ENCODE peak calls at places on chromosomes 7 and 10, in seven cellular contexts. One of them, this sample, is unnamed.
A peak's percentile ranks its signal among the peaks of the same experiment; 100 is the strongest.

GRCh38 chr7:53466396-53466795 is 431.0 kb downstream of the POM121L12 start:
- DNase-seq in thoracic aorta: no peak
- DNase-seq in COR-L47: no peak
- DNase-seq in substantia nigra: no peak
- DNase-seq in effector memory CD4-positive, alpha-beta T cell: no peak
- DNase-seq in nephron progenitor cell: no peak
- DNase-seq in iPS-NIHi11: no peak
- DNase-seq in this sample: no peak

GRCh38 chr10:28939352-28940157 is 262.2 kb downstream of the BAMBI start:
- DNase-seq in iPS-NIHi11: peak; percentile 73
- DNase-seq in substantia nigra: peak; percentile 4
- DNase-seq in COR-L47: peak; percentile 85
- DNase-seq in nephron progenitor cell: peak; percentile 72
- DNase-seq in effector memory CD4-positive, alpha-beta T cell: no peak
- DNase-seq in thoracic aorta: peak; percentile 52
- DNase-seq in this sample: peak; percentile 95

GRCh38 chr10:13167568-13167967 is 6.2 kb downstream of the MCM10 start:
- DNase-seq in iPS-NIHi11: no peak
- DNase-seq in COR-L47: no peak
- DNase-seq in thoracic aorta: no peak
- DNase-seq in effector memory CD4-positive, alpha-beta T cell: no peak
- DNase-seq in nephron progenitor cell: no peak
- DNase-seq in substantia nigra: no peak
- DNase-seq in this sample: no peak

GRCh38 chr10:129883029-129883428 is 81.0 kb downstream of the EBF3 start:
- DNase-seq in substantia nigra: no peak
- DNase-seq in COR-L47: no peak
- DNase-seq in thoracic aorta: no peak
- DNase-seq in iPS-NIHi11: no peak
- DNase-seq in effector memory CD4-positive, alpha-beta T cell: no peak
- DNase-seq in nephron progenitor cell: no peak
- DNase-seq in this sample: no peak

GRCh38 chr10:126468876-126469643 is 80.8 kb upstream of the ADAM12 start:
- DNase-seq in nephron progenitor cell: no peak
- DNase-seq in thoracic aorta: no peak
- DNase-seq in substantia nigra: no peak
- DNase-seq in COR-L47: no peak
- DNase-seq in effector memory CD4-positive, alpha-beta T cell: peak; percentile 6
- DNase-seq in iPS-NIHi11: no peak
- DNase-seq in this sample: no peak

GRCh38 chr7:74544706-74545469 is 91.2 kb downstream of the GTF2IRD1 start:
- DNase-seq in nephron progenitor cell: peak; percentile 36
- DNase-seq in COR-L47: peak; percentile 29
- DNase-seq in effector memory CD4-positive, alpha-beta T cell: no peak
- DNase-seq in iPS-NIHi11: peak; percentile 83
- DNase-seq in substantia nigra: no peak
- DNase-seq in thoracic aorta: no peak
- DNase-seq in this sample: peak; percentile 87

GRCh38 chr10:75097666-75098285 is 13.7 kb upstream of the SAMD8 start:
- DNase-seq in iPS-NIHi11: peak; percentile 55
- DNase-seq in thoracic aorta: no peak
- DNase-seq in effector memory CD4-positive, alpha-beta T cell: no peak
- DNase-seq in substantia nigra: no peak
- DNase-seq in COR-L47: no peak
- DNase-seq in nephron progenitor cell: no peak
- DNase-seq in this sample: peak; percentile 42

GRCh38 chr7:154167051-154167450 is 114.9 kb downstream of the DPP6 start:
- DNase-seq in nephron progenitor cell: no peak
- DNase-seq in substantia nigra: no peak
- DNase-seq in COR-L47: no peak
- DNase-seq in thoracic aorta: no peak
- DNase-seq in effector memory CD4-positive, alpha-beta T cell: no peak
- DNase-seq in iPS-NIHi11: no peak
- DNase-seq in this sample: no peak

GRCh38 chr7:41696323-41696916 is 6.5 kb downstream of the INHBA start:
- DNase-seq in substantia nigra: peak; percentile 33
- DNase-seq in thoracic aorta: no peak
- DNase-seq in effector memory CD4-positive, alpha-beta T cell: no peak
- DNase-seq in iPS-NIHi11: peak; percentile 65
- DNase-seq in COR-L47: peak; percentile 36
- DNase-seq in nephron progenitor cell: peak; percentile 77
- DNase-seq in this sample: peak; percentile 96

GRCh38 chr7:102431617-102432298 is 1.6 kb upstream of the ORAI2 start:
- DNase-seq in effector memory CD4-positive, alpha-beta T cell: peak; percentile 69
- DNase-seq in COR-L47: no peak
- DNase-seq in thoracic aorta: no peak
- DNase-seq in nephron progenitor cell: no peak
- DNase-seq in substantia nigra: peak; percentile 69
- DNase-seq in iPS-NIHi11: no peak
- DNase-seq in this sample: no peak

This sample was measured in GM23338.